ENCODE peak calls at places on chromosome 2, in nine cellular contexts. U is NCI-H1105 treated with DMSO at 0.1 percent for 48 hours; H is bronchial epithelial cell; E is ureter; Q is RPMI8226; V is CD4-positive, alpha-beta T cell; I is fibroblast of the aortic adventitia; P is stimulated activated CD4-positive, alpha-beta T cell treated with anti-CD3 and anti-CD28 coated beads, Interleukin-15, amount 100 ng/mL, for 1 hour; R is Right ventricle myocardium inferior. A is an unnamed sample.

GRCh38 chr2:173205375-173205774 is 129.7 kb downstream of the MAP3K20 start:
- DNase-seq in Q (no peak), I (peak), U (no peak), V (no peak), R (no peak), H (no peak), E (peak), P (no peak), A (no peak)

GRCh38 chr2:43276517-43276931 is 50.1 kb upstream of the ZFP36L2 start:
- DNase-seq in R (no peak), H (peak), Q (no peak), V (no peak), P (no peak), U (no peak), I (no peak), E (no peak), A (no peak)

GRCh38 chr2:40200516-40200915 is 251.4 kb downstream of the SLC8A1 start:
- DNase-seq in I (peak), P (no peak), Q (no peak), R (no peak), E (no peak), V (no peak), U (no peak), H (no peak), A (no peak)

GRCh38 chr2:202589582-202589949 is 45.2 kb upstream of the FAM117B start:
- DNase-seq in P (no peak), V (no peak), Q (no peak), E (no peak), I (no peak), R (no peak), U (no peak), H (no peak), A (no peak)

GRCh38 chr2:234448506-234449169 is 48.2 kb downstream of the ARL4C start:
- DNase-seq in H (no peak), Q (no peak), P (no peak), E (no peak), V (no peak), R (no peak), U (no peak), I (peak), A (no peak)

GRCh38 chr2:237297421-237298155 is 116.4 kb downstream of the COL6A3 start:
- DNase-seq in R (no peak), I (no peak), V (no peak), H (no peak), P (no peak), U (no peak), E (no peak), Q (no peak), A (no peak)

GRCh38 chr2:111662039-111662740 is 221.8 kb downstream of the ANAPC1 start:
- DNase-seq in R (no peak), E (no peak), Q (peak), H (peak), P (no peak), V (no peak), U (no peak), I (peak), A (no peak)

GRCh38 chr2:177165731-177166711 is 46.6 kb upstream of the HNRNPA3 start:
- DNase-seq in V (no peak), E (no peak), H (peak), I (peak), Q (peak), P (no peak), U (no peak), R (no peak), A (no peak)

GRCh38 chr2:3254438-3254941 is 123.1 kb downstream of the EIPR1 start:
- DNase-seq in R (no peak), I (no peak), H (no peak), U (no peak), E (no peak), Q (no peak), P (no peak), V (no peak), A (no peak)

GRCh38 chr2:176704282-176704773 is 435.1 kb downstream of the MTX2 start:
- DNase-seq in H (no peak), E (no peak), R (no peak), Q (no peak), I (no peak), V (no peak), U (peak), P (no peak), A (no peak)

GRCh38 chr2:28135324-28135723 is 244.8 kb downstream of the BABAM2 start:
- DNase-seq in I (no peak), P (no peak), E (no peak), R (no peak), H (no peak), V (no peak), U (no peak), Q (no peak), A (no peak)

GRCh38 chr2:193943406-193943960 is 1713.5 kb upstream of the SLC39A10 start:
- DNase-seq in H (no peak), P (no peak), R (no peak), Q (no peak), U (peak), V (no peak), E (no peak), I (no peak), A (no peak)

GRCh38 chr2:26455801-26456700 is 21.9 kb downstream of the OTOF start:
- DNase-seq in E (no peak), P (no peak), R (peak), H (no peak), V (no peak), U (no peak), Q (peak), I (no peak), A (no peak)

GRCh38 chr2:174573621-174574081 is 24.0 kb downstream of the WIPF1 start:
- DNase-seq in H (peak), I (no peak), P (no peak), E (no peak), R (peak), V (no peak), Q (no peak), U (no peak), A (no peak)

GRCh38 chr2:38129987-38130386 is 54.0 kb upstream of the CYP1B1 start:
- DNase-seq in V (no peak), Q (no peak), I (peak), U (no peak), P (no peak), E (no peak), H (no peak), R (no peak), A (no peak)

GRCh38 chr2:105257981-105258380 is 16.4 kb downstream of the GPR45 start:
- DNase-seq in U (no peak), P (no peak), Q (no peak), I (no peak), V (no peak), R (no peak), H (peak), E (no peak), A (no peak)

GRCh38 chr2:116250376-116250775 is 1564.1 kb upstream of the DDX18 start:
- DNase-seq in R (no peak), H (no peak), I (no peak), U (no peak), P (no peak), E (no peak), V (no peak), Q (no peak), A (no peak)

GRCh38 chr2:39469807-39470206 is 32.7 kb upstream of the MAP4K3 start:
- DNase-seq in H (peak), V (no peak), E (no peak), I (peak), Q (peak), P (no peak), U (no peak), R (peak), A (peak)

GRCh38 chr2:180890781-180891180 is 89.6 kb upstream of the UBE2E3 start:
- DNase-seq in P (no peak), U (no peak), R (no peak), V (no peak), I (peak), Q (no peak), H (peak), E (no peak), A (no peak)